ENCODE peak calls at places on chromosome 3, in five cellular contexts. Z is GM23248, A is PC-9, B is H9, P is cardiac muscle cell. R is an unnamed sample.

GRCh38 chr3:112360574-112360973 is 27.6 kb downstream of the CD200 start:
- DNase-seq in P (peak; percentile 54), B (no peak), A (no peak), Z (peak; percentile 6), R (no peak)

GRCh38 chr3:51946796-51947195 is 4.6 kb downstream of the PARP3 start:
- DNase-seq in A (no peak), Z (no peak), P (no peak), B (no peak), R (no peak)

GRCh38 chr3:81760215-81760614 is 1.2 kb downstream of the GBE1 start:
- DNase-seq in Z (peak; percentile 37), A (no peak), P (no peak), B (no peak), R (no peak)

GRCh38 chr3:18778602-18779001 is 353.5 kb upstream of the SATB1 start:
- DNase-seq in A (no peak), Z (no peak), B (no peak), P (no peak), R (no peak)

GRCh38 chr3:52509753-52510328 is 14.7 kb downstream of the STAB1 start:
- DNase-seq in B (no peak), P (no peak), Z (no peak), A (peak; percentile 26), R (peak; percentile 24)

GRCh38 chr3:141845407-141846049 is 30.9 kb upstream of the ATP1B3 start:
- DNase-seq in P (no peak), B (peak; percentile 57), A (no peak), Z (no peak), R (no peak)

GRCh38 chr3:101849714-101850326 is 506 bp downstream of the NFKBIZ start:
- DNase-seq in B (peak; percentile 45), Z (peak; percentile 66), P (no peak), A (peak; percentile 52), R (peak; percentile 46)

GRCh38 chr3:59180006-59180405 is 130.2 kb upstream of the CFAP20DC start:
- DNase-seq in A (no peak), Z (no peak), P (no peak), B (peak; percentile 59), R (no peak)

GRCh38 chr3:127266186-127266585 is 21.7 kb downstream of the PRR20G start:
- DNase-seq in B (no peak), A (no peak), P (no peak), Z (no peak), R (no peak)

GRCh38 chr3:132509096-132509495 is 88.0 kb upstream of the ACKR4 start:
- DNase-seq in P (no peak), B (no peak), A (no peak), Z (peak; percentile 70), R (no peak)

GRCh38 chr3:58562498-58562897 is 14.7 kb downstream of the FAM107A start:
- DNase-seq in A (no peak), Z (no peak), B (peak; percentile 29), P (no peak), R (no peak)

GRCh38 chr3:138381950-138382715 is 33.8 kb downstream of the MRAS start:
- DNase-seq in P (peak; percentile 80), B (no peak), A (peak; percentile 32), Z (peak; percentile 75), R (no peak)

GRCh38 chr3:95705786-95706418 is 1108.5 kb upstream of the EPHA6 start:
- DNase-seq in P (no peak), Z (no peak), A (peak; percentile 19), B (no peak), R (no peak)

GRCh38 chr3:159126261-159127020 is 324.6 kb downstream of the MFSD1 start:
- DNase-seq in P (no peak), Z (peak; percentile 81), A (no peak), B (no peak), R (no peak)

GRCh38 chr3:45185052-45185451 is 38.9 kb upstream of the CDCP1 start:
- DNase-seq in P (no peak), A (no peak), B (no peak), Z (no peak), R (no peak)

GRCh38 chr3:133856316-133856715 is 39.4 kb downstream of the RAB6B start:
- DNase-seq in A (no peak), B (no peak), P (peak; percentile 13), Z (peak; percentile 33), R (no peak)

GRCh38 chr3:11452988-11453847 is 181.0 kb downstream of the ATG7 start:
- DNase-seq in Z (peak; percentile 80), P (peak; percentile 76), A (no peak), B (no peak), R (no peak)

GRCh38 chr3:125191256-125191655 is 21.3 kb downstream of the SLC12A8 start:
- DNase-seq in B (no peak), A (no peak), P (peak; percentile 40), Z (peak; percentile 44), R (no peak)

GRCh38 chr3:62374375-62374876 is 1.1 kb upstream of the FEZF2 start:
- DNase-seq in Z (peak; percentile 69), B (peak; percentile 54), P (no peak), A (no peak), R (no peak)

GRCh38 chr3:192303235-192303634 is 424.1 kb downstream of the FGF12 start:
- DNase-seq in B (no peak), A (no peak), P (peak; percentile 4), Z (no peak), R (no peak)

GRCh38 chr3:191382661-191383060 is 52.3 kb upstream of the UTS2B start:
- DNase-seq in Z (no peak), A (no peak), B (no peak), P (no peak), R (no peak)

GRCh38 chr3:194606163-194606562 is 27.1 kb downstream of the TMEM44 start:
- DNase-seq in Z (no peak), P (no peak), B (no peak), A (no peak), R (no peak)

GRCh38 chr3:192570757-192571156 is 156.6 kb downstream of the FGF12 start:
- DNase-seq in P (peak; percentile 19), B (no peak), Z (peak; percentile 51), A (no peak), R (no peak)

GRCh38 chr3:126087552-126088175 is 3.7 kb upstream of the SLC41A3 start:
- DNase-seq in Z (no peak), B (no peak), A (no peak), P (no peak), R (no peak)

GRCh38 chr3:172598904-172599303 is 75.7 kb upstream of the TNFSF10 start:
- DNase-seq in P (no peak), A (no peak), B (no peak), Z (no peak), R (no peak)

GRCh38 chr3:124773351-124774304 is 43.4 kb downstream of the UMPS start:
- DNase-seq in A (no peak), Z (no peak), B (no peak), P (no peak), R (no peak)

GRCh38 chr3:126983653-126984390 is 907 bp downstream of the PLXNA1 start:
- DNase-seq in P (peak; percentile 50), Z (peak; percentile 65), B (peak; percentile 77), A (peak; percentile 66), R (peak; percentile 37)

GRCh38 chr3:152071924-152072323 is 196.8 kb upstream of the MBNL1 start:
- DNase-seq in Z (peak; percentile 78), B (no peak), P (peak; percentile 81), A (no peak), R (no peak)

GRCh38 chr3:29683306-29683993 is 402.6 kb downstream of the RBMS3 start:
- DNase-seq in A (peak; percentile 17), B (no peak), P (peak; percentile 92), Z (peak; percentile 67), R (no peak)

GRCh38 chr3:121989943-121990342 is 32.1 kb downstream of the ILDR1 start:
- DNase-seq in A (no peak), P (peak; percentile 51), B (no peak), Z (no peak), R (no peak)

GRCh38 chr3:104711435-104711834 is 655.3 kb upstream of the ALCAM start:
- DNase-seq in B (no peak), Z (no peak), A (no peak), P (no peak), R (no peak)

GRCh38 chr3:16151109-16151508 is 23.4 kb upstream of the GALNT15 start:
- DNase-seq in B (no peak), P (peak; percentile 95), Z (peak; percentile 90), A (no peak), R (no peak)

GRCh38 chr3:110419096-110419495 is 652.5 kb upstream of the NECTIN3 start:
- DNase-seq in A (no peak), B (no peak), P (peak; percentile 5), Z (peak; percentile 3), R (no peak)

GRCh38 chr3:190644035-190644434 is 130.2 kb downstream of the IL1RAP start:
- DNase-seq in A (no peak), B (no peak), Z (no peak), P (no peak), R (no peak)

GRCh38 chr3:76442374-76442915 is 597.5 kb upstream of the ROBO2 start:
- DNase-seq in B (no peak), P (no peak), Z (peak; percentile 78), A (no peak), R (no peak)
- H3K9me3 ChIP-seq in B (no peaks in the 10 kb centered on the region), P (no peaks in the 10 kb centered on the region), Z (no peaks in the 10 kb centered on the region), A (no peaks in the 10 kb centered on the region), R (no peaks in the 10 kb centered on the region)

DNA sequence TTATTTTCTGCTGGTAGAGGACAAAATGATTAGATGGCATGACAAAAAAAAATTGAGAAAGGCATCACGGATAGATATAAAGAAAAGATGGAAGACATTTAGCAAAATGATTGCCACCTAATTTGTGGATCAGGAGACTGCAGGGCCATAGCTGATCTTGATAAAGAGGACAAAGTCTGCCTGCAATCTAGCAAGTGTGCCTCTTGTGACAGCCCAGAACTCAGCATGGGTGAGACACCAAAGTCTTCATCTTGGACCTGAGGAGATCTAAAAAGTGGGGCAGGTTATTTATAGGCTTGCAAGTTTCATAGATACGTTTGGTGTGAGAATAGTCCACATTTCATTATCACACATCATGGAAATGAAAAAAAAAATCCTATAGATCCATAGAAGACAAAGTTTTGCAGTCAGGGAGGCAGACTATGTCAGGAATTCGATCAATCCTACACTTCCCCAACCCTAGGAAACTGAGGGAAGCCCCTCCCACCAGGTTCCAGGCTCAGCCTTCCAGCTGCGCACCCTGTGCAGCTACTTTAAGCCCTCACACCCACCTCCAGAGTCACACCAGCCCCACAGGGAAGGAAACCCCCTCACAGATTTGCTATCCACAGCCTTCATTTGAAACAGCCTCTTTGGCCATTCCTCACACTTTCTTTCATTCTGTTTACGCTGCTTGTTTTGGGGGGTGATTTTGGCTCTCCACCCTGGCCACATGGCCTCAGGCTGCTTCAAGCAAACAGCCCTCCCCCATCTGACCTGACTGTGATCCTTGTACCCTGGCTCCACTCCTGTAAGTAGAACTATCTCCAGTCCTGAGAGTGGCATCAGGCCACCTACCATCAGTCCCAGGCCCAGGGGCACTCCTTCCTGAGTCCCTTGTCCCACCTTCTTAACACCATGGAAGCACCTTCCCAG is 28.1 kb upstream of the KLHL6 start:
- DNase-seq in Z (no peak), A (no peak), B (no peak), P (peak; percentile 19), R (no peak)
- H3K9me3 ChIP-seq in Z (no peaks in the 10 kb centered on the region), A (no peaks in the 10 kb centered on the region), B (no peaks in the 10 kb centered on the region), P (no peaks in the 10 kb centered on the region), R (no peaks in the 10 kb centered on the region)

GRCh38 chr3:155252535-155252934 is 40.9 kb downstream of the STRIT1 start:
- DNase-seq in P (peak; percentile 75), A (no peak), Z (peak; percentile 49), B (no peak), R (no peak)
- H3K9me3 ChIP-seq in P (no peaks in the 10 kb centered on the region), A (no peaks in the 10 kb centered on the region), Z (no peaks in the 10 kb centered on the region), B (no peaks in the 10 kb centered on the region), R (no peaks in the 10 kb centered on the region)

DNA sequence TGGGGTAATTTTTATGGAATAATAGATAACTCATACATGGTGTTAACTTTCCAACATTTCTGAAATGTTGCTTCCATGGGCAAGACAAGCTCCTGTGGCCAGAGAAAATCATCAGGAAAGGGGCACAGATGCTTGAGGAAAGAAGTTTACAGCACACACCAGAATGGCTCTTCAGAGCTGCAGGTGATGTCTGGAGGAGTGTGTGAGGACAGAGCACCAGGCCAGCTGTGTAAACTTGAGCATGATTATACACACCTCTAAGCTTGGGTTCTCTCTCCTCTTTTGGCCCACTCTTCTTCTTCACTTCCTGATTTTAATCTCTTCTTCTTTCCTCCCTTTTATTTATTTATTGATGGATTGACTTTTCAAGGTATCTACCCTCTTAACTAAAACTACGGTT is 676.0 kb downstream of the GRM7 start:
- DNase-seq in Z (no peak), B (no peak), A (no peak), P (no peak), R (no peak)
- H3K9me3 ChIP-seq in Z (no peaks in the 10 kb centered on the region), B (no peaks in the 10 kb centered on the region), A (no peaks in the 10 kb centered on the region), P (no peaks in the 10 kb centered on the region), R (no peaks in the 10 kb centered on the region)

R was measured in T-helper 17 cell.